ENCODE peak calls at places on chromosomes 5 and 9, in four cellular contexts. One of them, this sample, is unnamed.

GRCh38 chr5:120415985-120416384 is 48.1 kb upstream of the PRR16 start:
- DNase-seq in adrenal gland: no peak
- DNase-seq in fibroblast of mammary gland: no peak
- DNase-seq in kidney: no peak
- DNase-seq in this sample: no peak

GRCh38 chr5:61881821-61882220 is 424.2 kb upstream of the KIF2A start:
- DNase-seq in adrenal gland: no peak
- DNase-seq in fibroblast of mammary gland: peak
- DNase-seq in kidney: peak
- DNase-seq in this sample: no peak

GRCh38 chr5:23208959-23209431 is 298.4 kb upstream of the PRDM9 start:
- DNase-seq in adrenal gland: no peak
- DNase-seq in kidney: no peak
- DNase-seq in fibroblast of mammary gland: peak
- DNase-seq in this sample: peak

GRCh38 chr5:16528382-16528849 is 62.8 kb upstream of the ZNF622 start:
- DNase-seq in fibroblast of mammary gland: no peak
- DNase-seq in adrenal gland: no peak
- DNase-seq in kidney: no peak
- DNase-seq in this sample: no peak

GRCh38 chr9:136599074-136599531 is 53.3 kb upstream of the NOTCH1 start:
- DNase-seq in adrenal gland: no peak
- DNase-seq in kidney: peak
- DNase-seq in fibroblast of mammary gland: no peak
- DNase-seq in this sample: no peak

GRCh38 chr5:96017951-96018350 is 56.3 kb upstream of the ELL2 start:
- DNase-seq in kidney: no peak
- DNase-seq in fibroblast of mammary gland: peak
- DNase-seq in adrenal gland: no peak
- DNase-seq in this sample: no peak

GRCh38 chr5:71932649-71933338 is 174.5 kb upstream of the MAP1B start:
- DNase-seq in kidney: peak
- DNase-seq in adrenal gland: peak
- DNase-seq in fibroblast of mammary gland: peak
- DNase-seq in this sample: no peak

GRCh38 chr9:93574900-93575705 is 1.3 kb upstream of the PHF2 start:
- DNase-seq in kidney: no peak
- DNase-seq in adrenal gland: peak
- DNase-seq in fibroblast of mammary gland: no peak
- DNase-seq in this sample: no peak

GRCh38 chr5:171308453-171309275 is at the start of gene TLX3:
- DNase-seq in fibroblast of mammary gland: no peak
- DNase-seq in kidney: peak
- DNase-seq in adrenal gland: no peak
- DNase-seq in this sample: no peak

GRCh38 chr5:155941340-155941739 is 385.6 kb upstream of the SGCD start:
- DNase-seq in fibroblast of mammary gland: no peak
- DNase-seq in kidney: no peak
- DNase-seq in adrenal gland: no peak
- DNase-seq in this sample: no peak

GRCh38 chr9:90832251-90832650 is 30.6 kb downstream of the SYK start:
- DNase-seq in kidney: no peak
- DNase-seq in adrenal gland: no peak
- DNase-seq in fibroblast of mammary gland: no peak
- DNase-seq in this sample: no peak

GRCh38 chr5:89712135-89712700 is 697.3 kb downstream of the CETN3 start:
- DNase-seq in kidney: no peak
- DNase-seq in adrenal gland: no peak
- DNase-seq in fibroblast of mammary gland: no peak
- DNase-seq in this sample: no peak

GRCh38 chr9:94941211-94941875 is 214.8 kb downstream of the AOPEP start:
- DNase-seq in adrenal gland: no peak
- DNase-seq in fibroblast of mammary gland: peak
- DNase-seq in kidney: no peak
- DNase-seq in this sample: no peak

GRCh38 chr5:121384359-121384758 is 467.3 kb upstream of the FTMT start:
- DNase-seq in adrenal gland: no peak
- DNase-seq in fibroblast of mammary gland: no peak
- DNase-seq in kidney: no peak
- DNase-seq in this sample: no peak

GRCh38 chr9:120985759-120986353 is 59.3 kb upstream of the TRAF1 start:
- DNase-seq in fibroblast of mammary gland: peak
- DNase-seq in adrenal gland: peak
- DNase-seq in kidney: no peak
- DNase-seq in this sample: peak

GRCh38 chr5:167763772-167764171 is 527.7 kb upstream of the WWC1 start:
- DNase-seq in adrenal gland: no peak
- DNase-seq in fibroblast of mammary gland: peak
- DNase-seq in kidney: no peak
- DNase-seq in this sample: no peak

GRCh38 chr9:125747053-125747764 is at the start of gene PBX3:
- DNase-seq in fibroblast of mammary gland: no peak
- DNase-seq in adrenal gland: peak
- DNase-seq in kidney: peak
- DNase-seq in this sample: peak

GRCh38 chr9:89171231-89171630 is 7.4 kb downstream of the SHC3 start:
- DNase-seq in fibroblast of mammary gland: no peak
- DNase-seq in adrenal gland: no peak
- DNase-seq in kidney: no peak
- DNase-seq in this sample: no peak

GRCh38 chr9:89168901-89169813 is 9.5 kb downstream of the SHC3 start:
- DNase-seq in fibroblast of mammary gland: no peak
- DNase-seq in kidney: no peak
- DNase-seq in adrenal gland: no peak
- DNase-seq in this sample: no peak

GRCh38 chr9:89172398-89172797 is 6.2 kb downstream of the SHC3 start:
- DNase-seq in fibroblast of mammary gland: no peak
- DNase-seq in adrenal gland: no peak
- DNase-seq in kidney: no peak
- DNase-seq in this sample: no peak

GRCh38 chr9:89173072-89173471 is 5.5 kb downstream of the SHC3 start:
- DNase-seq in adrenal gland: no peak
- DNase-seq in fibroblast of mammary gland: no peak
- DNase-seq in kidney: no peak
- DNase-seq in this sample: no peak

DNA sequence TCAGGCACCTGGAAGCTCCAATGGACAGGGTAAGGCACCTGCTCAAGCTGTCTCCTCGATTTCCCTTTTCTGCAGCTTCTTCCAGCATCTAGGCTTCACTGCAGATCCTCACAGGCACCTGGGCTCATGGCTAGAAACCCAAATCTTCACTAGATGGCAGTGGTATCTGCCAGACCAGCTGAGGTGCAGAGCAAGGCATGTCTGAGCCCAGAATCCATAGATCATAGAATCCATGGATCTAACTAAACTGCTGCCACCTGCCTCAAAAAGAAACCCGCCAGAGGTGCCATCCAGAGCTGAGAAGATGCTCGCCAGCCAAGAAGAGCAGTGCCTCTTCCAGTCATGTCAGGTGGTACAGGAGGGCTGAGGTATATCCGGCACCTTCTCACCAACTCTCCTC is 6.9 kb downstream of the SHC3 start:
- DNase-seq in fibroblast of mammary gland: no peak
- DNase-seq in adrenal gland: no peak
- DNase-seq in kidney: no peak
- DNase-seq in this sample: no peak
- TF ChIP-seq CTCF in fibroblast of mammary gland: no peak
- TF ChIP-seq CTCF in adrenal gland: no peak
- TF ChIP-seq CTCF in kidney: peak
- TF ChIP-seq CTCF in this sample: no peak

DNA sequence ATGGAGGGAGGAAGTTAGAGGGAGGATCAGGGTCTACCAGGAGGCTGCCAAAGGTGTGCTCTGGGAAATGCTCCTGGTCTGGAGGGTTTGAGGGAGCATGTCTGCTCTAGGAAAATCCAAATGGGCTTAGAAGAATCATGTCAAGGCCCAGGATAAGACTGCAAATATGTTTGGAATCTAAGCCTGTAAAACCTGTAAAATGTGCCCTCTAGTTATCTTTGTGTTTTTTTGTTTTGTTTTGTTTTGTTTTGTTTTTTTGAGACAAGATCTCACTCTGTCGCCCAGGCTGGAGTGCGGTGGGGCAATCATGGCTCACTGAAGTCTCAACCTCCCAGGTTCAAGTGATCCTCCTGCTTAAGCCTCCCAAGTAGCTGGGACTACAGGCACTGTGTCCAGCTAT is 135.4 kb downstream of the FGF1 start:
- DNase-seq in kidney: no peak
- DNase-seq in fibroblast of mammary gland: no peak
- DNase-seq in adrenal gland: no peak
- DNase-seq in this sample: no peak
- TF ChIP-seq CTCF in kidney: no peak
- TF ChIP-seq CTCF in fibroblast of mammary gland: no peak
- TF ChIP-seq CTCF in adrenal gland: no peak
- TF ChIP-seq CTCF in this sample: no peak

GRCh38 chr9:133664651-133665050 is 28.5 kb downstream of the DBH start:
- DNase-seq in kidney: no peak
- DNase-seq in fibroblast of mammary gland: no peak
- DNase-seq in adrenal gland: no peak
- DNase-seq in this sample: no peak
- TF ChIP-seq CTCF in kidney: no peak
- TF ChIP-seq CTCF in fibroblast of mammary gland: no peak
- TF ChIP-seq CTCF in adrenal gland: no peak
- TF ChIP-seq CTCF in this sample: no peak

DNA sequence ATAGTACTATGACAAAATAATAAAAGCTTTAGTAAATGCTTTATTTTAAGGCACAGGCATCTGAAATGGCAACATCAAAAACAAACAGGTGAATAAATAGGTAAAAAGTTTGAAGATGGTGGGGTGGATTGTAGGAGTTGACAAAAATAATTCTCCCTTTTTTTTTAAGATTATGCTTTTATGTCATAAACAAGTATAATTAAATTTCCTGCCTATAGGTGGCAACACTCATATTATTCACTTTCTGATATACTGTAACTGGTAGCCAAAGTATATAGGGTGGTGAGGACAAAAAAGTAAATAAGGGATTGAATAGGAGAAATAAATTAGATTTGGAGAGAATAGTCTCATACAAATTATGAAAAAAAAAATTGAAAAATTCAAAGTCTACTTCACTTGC is 120.0 kb upstream of the ACOT12 start:
- DNase-seq in kidney: no peak
- DNase-seq in adrenal gland: no peak
- DNase-seq in fibroblast of mammary gland: peak
- DNase-seq in this sample: no peak
- TF ChIP-seq CTCF in kidney: no peak
- TF ChIP-seq CTCF in adrenal gland: peak
- TF ChIP-seq CTCF in fibroblast of mammary gland: peak
- TF ChIP-seq CTCF in this sample: no peak

GRCh38 chr9:37034320-37034937 is 361 bp upstream of the PAX5 start:
- DNase-seq in kidney: no peak
- DNase-seq in fibroblast of mammary gland: no peak
- DNase-seq in adrenal gland: no peak
- DNase-seq in this sample: no peak
- TF ChIP-seq CTCF in kidney: no peak
- TF ChIP-seq CTCF in fibroblast of mammary gland: no peak
- TF ChIP-seq CTCF in adrenal gland: no peak
- TF ChIP-seq CTCF in this sample: peak

GRCh38 chr5:42636425-42636824 is 120.2 kb upstream of the CCDC152 start:
- DNase-seq in adrenal gland: no peak
- DNase-seq in kidney: no peak
- DNase-seq in fibroblast of mammary gland: peak
- DNase-seq in this sample: no peak
- TF ChIP-seq CTCF in adrenal gland: peak
- TF ChIP-seq CTCF in kidney: no peak
- TF ChIP-seq CTCF in fibroblast of mammary gland: peak
- TF ChIP-seq CTCF in this sample: no peak

GRCh38 chr5:112492291-112492690 is 73.2 kb upstream of the EPB41L4A start:
- DNase-seq in kidney: peak
- DNase-seq in fibroblast of mammary gland: peak
- DNase-seq in adrenal gland: peak
- DNase-seq in this sample: no peak
- TF ChIP-seq CTCF in kidney: peak
- TF ChIP-seq CTCF in fibroblast of mammary gland: peak
- TF ChIP-seq CTCF in adrenal gland: peak
- TF ChIP-seq CTCF in this sample: peak

GRCh38 chr9:130060296-130060695 is 6.6 kb downstream of the GPR107 start:
- DNase-seq in adrenal gland: no peak
- DNase-seq in fibroblast of mammary gland: no peak
- DNase-seq in kidney: no peak
- DNase-seq in this sample: no peak

GRCh38 chr9:130054820-130055219 is 1.1 kb downstream of the GPR107 start:
- DNase-seq in kidney: no peak
- DNase-seq in fibroblast of mammary gland: no peak
- DNase-seq in adrenal gland: no peak
- DNase-seq in this sample: no peak

GRCh38 chr9:130054428-130054786 is 701 bp downstream of the GPR107 start:
- DNase-seq in fibroblast of mammary gland: no peak
- DNase-seq in kidney: no peak
- DNase-seq in adrenal gland: no peak
- DNase-seq in this sample: no peak

GRCh38 chr9:130058887-130059286 is 5.2 kb downstream of the GPR107 start:
- DNase-seq in kidney: no peak
- DNase-seq in fibroblast of mammary gland: no peak
- DNase-seq in adrenal gland: no peak
- DNase-seq in this sample: no peak

DNA sequence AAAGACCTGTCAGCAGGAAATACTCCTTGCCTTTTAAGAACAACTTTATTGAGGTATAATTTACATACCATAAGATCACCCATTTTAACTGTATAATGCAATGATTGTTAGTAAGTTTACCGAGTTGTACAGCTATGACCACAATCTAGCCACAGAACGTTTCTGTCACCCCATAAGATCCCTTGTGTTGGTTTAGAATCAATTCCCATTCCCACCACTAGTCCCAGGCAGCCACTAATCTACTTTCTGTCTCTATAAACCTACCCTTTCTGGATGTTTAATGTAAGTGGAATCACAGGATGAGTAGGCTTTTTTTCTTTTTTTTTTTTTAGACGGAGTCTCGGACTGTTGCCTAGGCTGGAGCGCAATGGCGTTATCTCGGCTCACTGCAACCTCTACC is 4.4 kb downstream of the GPR107 start:
- DNase-seq in adrenal gland: no peak
- DNase-seq in fibroblast of mammary gland: no peak
- DNase-seq in kidney: no peak
- DNase-seq in this sample: no peak
- TF ChIP-seq CTCF in adrenal gland: no peak
- TF ChIP-seq CTCF in fibroblast of mammary gland: peak
- TF ChIP-seq CTCF in kidney: no peak
- TF ChIP-seq CTCF in this sample: no peak

DNA sequence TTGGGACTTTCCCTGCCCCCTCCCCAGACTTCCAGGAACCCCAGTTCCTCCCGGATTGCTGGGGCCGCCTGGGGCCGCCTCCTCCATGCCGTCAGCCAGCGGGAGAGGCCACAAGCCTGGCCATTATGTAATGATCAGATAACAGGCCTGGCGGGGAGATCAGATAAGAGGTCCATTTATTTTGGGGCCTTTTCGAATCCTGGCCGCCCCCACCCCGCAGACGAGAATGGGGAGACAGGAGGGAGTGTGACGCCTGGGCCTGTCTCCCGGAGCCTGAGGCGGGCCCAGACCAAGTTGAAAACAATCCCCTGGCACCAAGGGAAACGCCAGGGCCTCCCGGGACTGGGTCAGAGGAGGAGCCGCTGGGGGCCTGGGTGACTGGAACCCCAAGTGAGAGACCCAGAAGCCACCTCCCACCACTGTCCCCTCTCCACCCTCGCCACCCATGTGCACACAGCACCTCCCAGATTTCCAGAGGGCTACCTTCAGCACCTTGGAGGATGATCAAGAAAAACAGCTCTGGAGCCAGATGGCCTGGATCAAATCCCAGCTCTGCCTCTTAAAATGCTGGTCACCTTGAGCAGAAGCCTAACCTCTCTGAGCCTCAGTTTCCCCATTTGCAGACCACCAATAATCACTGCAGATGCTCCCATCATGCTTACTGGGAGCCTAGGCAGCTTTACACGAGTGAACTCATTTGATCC is 7.9 kb downstream of the ENG start:
- DNase-seq in adrenal gland: peak
- DNase-seq in fibroblast of mammary gland: no peak
- DNase-seq in kidney: no peak
- DNase-seq in this sample: no peak
- TF ChIP-seq CTCF in adrenal gland: no peak
- TF ChIP-seq CTCF in fibroblast of mammary gland: no peak
- TF ChIP-seq CTCF in kidney: no peak
- TF ChIP-seq CTCF in this sample: no peak